ENCODE peak calls at places on chromosome 13, in five cellular contexts. B is thoracic aorta, S is dorsolateral prefrontal cortex, K is cardiac fibroblast, M is right lobe of liver. J is an unnamed sample.

GRCh38 chr13:24878340-24878739 is 114.4 kb downstream of the RNF17 start:
- DNase-seq in B (no peak), S (no peak), K (no peak), M (no peak), J (no peak)

GRCh38 chr13:84543976-84544375 is 661.7 kb upstream of the SLITRK1 start:
- DNase-seq in B (no peak), S (no peak), K (no peak), M (no peak), J (no peak)

GRCh38 chr13:43132228-43132627 is 108.8 kb downstream of the DNAJC15 start:
- DNase-seq in B (no peak), S (no peak), K (peak; percentile 51), M (no peak), J (peak; percentile 38)

GRCh38 chr13:104006625-104007061 is 940.4 kb upstream of the SLC10A2 start:
- DNase-seq in B (no peak), S (no peak), K (peak; percentile 29), M (no peak), J (no peak)

GRCh38 chr13:80399340-80400163 is 58.6 kb upstream of the SPRY2 start:
- DNase-seq in B (no peak), S (no peak), K (no peak), M (no peak), J (peak; percentile 11)

GRCh38 chr13:82800391-82800790 is 1081.9 kb downstream of the SLITRK1 start:
- DNase-seq in B (no peak), S (no peak), K (no peak), M (no peak), J (no peak)

GRCh38 chr13:30158774-30159445 is 148.4 kb downstream of the KATNAL1 start:
- DNase-seq in B (no peak), S (no peak), K (peak; percentile 61), M (no peak), J (peak; percentile 40)

GRCh38 chr13:44415815-44416214 is 42.2 kb downstream of the SERP2 start:
- DNase-seq in B (no peak), S (no peak), K (no peak), M (no peak), J (no peak)

GRCh38 chr13:98480915-98481510 is 95.9 kb downstream of the STK24 start:
- DNase-seq in B (no peak), S (no peak), K (peak; percentile 26), M (no peak), J (peak; percentile 84)

GRCh38 chr13:109389892-109390345 is 396.5 kb downstream of the IRS2 start:
- DNase-seq in B (no peak), S (no peak), K (peak; percentile 56), M (no peak), J (no peak)

GRCh38 chr13:46964789-46965527 is 68.1 kb upstream of the HTR2A start:
- DNase-seq in B (no peak), S (no peak), K (peak; percentile 39), M (no peak), J (no peak)

GRCh38 chr13:49908637-49909036 is 27.5 kb downstream of the SPRYD7 start:
- DNase-seq in B (no peak), S (no peak), K (no peak), M (no peak), J (no peak)

GRCh38 chr13:71417205-71417604 is 449.8 kb downstream of the DACH1 start:
- DNase-seq in B (no peak), S (no peak), K (peak; percentile 6), M (no peak), J (no peak)

DNA sequence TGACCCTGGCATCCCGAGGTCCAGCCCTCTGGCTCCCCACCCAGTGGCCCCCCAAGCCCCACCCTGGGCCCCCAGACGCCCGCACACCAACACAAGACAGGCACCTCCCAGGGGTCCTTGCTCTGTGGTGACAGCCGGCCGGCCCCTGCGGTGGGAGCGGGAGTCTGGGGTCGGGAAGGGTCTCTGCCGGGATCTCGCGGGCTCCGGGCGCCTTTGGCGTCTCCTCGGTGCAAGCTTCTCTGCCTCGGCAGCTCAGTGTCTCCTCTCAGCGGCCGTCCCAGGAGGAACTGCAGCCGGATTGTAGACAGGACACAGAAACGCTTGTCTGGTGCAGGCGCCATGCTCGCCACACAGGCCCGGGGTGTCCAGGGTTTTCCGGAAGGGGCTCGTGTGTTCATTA is 43.7 kb downstream of the TMEM255B start:
- DNase-seq in B (no peak), S (peak; percentile 12), K (no peak), M (no peak), J (no peak)
- TF ChIP-seq CTCF in B (no peak), S (no peak), K (no peak), M (no peak), J (no peak)

DNA sequence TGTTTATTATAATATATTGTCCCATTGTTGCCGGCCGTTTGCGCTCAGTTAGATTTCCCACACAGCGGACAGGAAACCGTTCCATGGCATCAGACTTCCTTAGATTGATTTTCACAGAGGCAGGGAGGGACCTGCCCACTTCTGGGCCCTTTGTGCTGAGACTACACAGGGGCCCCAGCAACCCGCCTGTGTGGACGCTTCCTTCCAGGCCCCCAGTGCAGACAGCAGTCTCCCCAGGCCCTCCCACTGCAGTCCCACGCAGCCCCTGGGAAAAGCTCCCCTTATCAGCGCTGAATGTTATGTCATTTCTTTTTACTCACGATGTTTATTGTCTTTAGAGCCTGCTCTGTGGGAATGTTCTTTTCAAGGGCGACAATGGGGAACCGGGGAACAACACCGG is 351.7 kb upstream of the ARGLU1 start:
- DNase-seq in B (peak; percentile 2), S (no peak), K (peak; percentile 21), M (peak; percentile 68), J (no peak)
- H3K4me3 ChIP-seq in B (peak overlapping the region; percentile 73), S (no peak overlapping the region), K (no peak overlapping the region), M (no peak overlapping the region), J (no peak overlapping the region)

GRCh38 chr13:33310245-33311038 is 24.9 kb upstream of the STARD13 start:
- DNase-seq in B (no peak), S (no peak), K (no peak), M (no peak), J (no peak)

GRCh38 chr13:33311040-33311439 is 25.5 kb upstream of the STARD13 start:
- DNase-seq in B (no peak), S (no peak), K (no peak), M (no peak), J (no peak)

GRCh38 chr13:33313504-33313903 is 27.9 kb upstream of the STARD13 start:
- DNase-seq in B (no peak), S (no peak), K (no peak), M (no peak), J (no peak)

GRCh38 chr13:33307820-33308219 is 22.3 kb upstream of the STARD13 start:
- DNase-seq in B (no peak), S (no peak), K (no peak), M (no peak), J (no peak)

GRCh38 chr13:33312150-33312908 is 26.8 kb upstream of the STARD13 start:
- DNase-seq in B (no peak), S (no peak), K (peak; percentile 41), M (no peak), J (no peak)
- TF ChIP-seq CTCF in B (no peak), S (peak; percentile 58), K (peak; percentile 17), M (peak; percentile 28), J (no peak)

GRCh38 chr13:41133951-41134350 is 1.3 kb upstream of the KBTBD6 start:
- DNase-seq in B (no peak), S (no peak), K (no peak), M (no peak), J (no peak)
- H3K4me3 ChIP-seq in B (no peak overlapping the region), S (no peak overlapping the region), K (no peak overlapping the region), M (no peak overlapping the region), J (no peak overlapping the region)

GRCh38 chr13:91045351-91046034 is 302.0 kb upstream of the MIR17HG start:
- DNase-seq in B (no peak), S (no peak), K (peak; percentile 6), M (no peak), J (peak; percentile 7)
- TF ChIP-seq CTCF in B (no peak), S (peak; percentile 36), K (no peak), M (peak; percentile 37), J (peak; percentile 21)

DNA sequence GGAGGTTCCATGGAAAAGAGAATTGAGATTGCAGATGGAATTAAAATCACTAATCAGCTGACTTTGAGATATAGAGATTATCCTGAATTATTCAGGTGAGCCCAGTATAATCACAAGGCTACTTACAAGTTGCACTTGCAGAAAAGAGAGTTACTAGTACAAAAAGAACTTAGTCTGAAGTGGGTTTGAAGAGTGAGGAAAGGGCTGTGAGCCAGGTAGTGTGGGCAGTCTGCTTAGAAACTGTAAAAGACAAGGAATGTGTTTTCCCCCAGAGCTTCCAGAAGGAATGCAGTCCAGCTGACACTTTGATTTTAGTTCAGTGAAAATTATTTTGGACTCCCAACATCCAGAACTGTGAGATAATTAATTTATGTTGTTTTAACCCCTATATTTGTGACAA is 285.4 kb upstream of the GPC6 start:
- DNase-seq in B (no peak), S (no peak), K (peak; percentile 6), M (no peak), J (no peak)
- H3K4me3 ChIP-seq in B (no peak overlapping the region), S (no peak overlapping the region), K (no peak overlapping the region), M (no peak overlapping the region), J (no peak overlapping the region)

GRCh38 chr13:52026246-52026626 is 1.7 kb downstream of the UTP14C start:
- DNase-seq in B (no peak), S (no peak), K (no peak), M (no peak), J (no peak)
- TF ChIP-seq CTCF in B (no peak), S (no peak), K (no peak), M (no peak), J (peak; percentile 0)

GRCh38 chr13:99967498-99967883 is 4.1 kb downstream of the ZIC5 start:
- DNase-seq in B (no peak), S (no peak), K (no peak), M (no peak), J (no peak)
- H3K4me3 ChIP-seq in B (no peak overlapping the region), S (peak overlapping the region; percentile 53), K (no peak overlapping the region), M (no peak overlapping the region), J (no peak overlapping the region)

GRCh38 chr13:77820431-77821149 is 98.0 kb downstream of the EDNRB start:
- DNase-seq in B (no peak), S (no peak), K (no peak), M (no peak), J (no peak)
- TF ChIP-seq CTCF in B (no peak), S (no peak), K (peak; percentile 7), M (no peak), J (peak; percentile 21)

GRCh38 chr13:27160657-27161174 is 10.9 kb downstream of the USP12 start:
- DNase-seq in B (no peak), S (no peak), K (no peak), M (no peak), J (no peak)
- H3K4me3 ChIP-seq in B (no peak overlapping the region), S (no peak overlapping the region), K (no peak overlapping the region), M (no peak overlapping the region), J (peak overlapping the region; percentile 45)